ENCODE peak calls at places on chromosomes 3 and 15, in nine cellular contexts. G, D, N, W, K, Y, S, Q and X are unnamed samples.

GRCh38 chr3:190497809-190498208 is 16.1 kb upstream of the IL1RAP start:
- DNase-seq in D (no peak), S (no peak), G (no peak), Y (no peak), W (peak), K (no peak), Q (no peak), N (no peak), X (no peak)

GRCh38 chr15:68636256-68636655 is 57.5 kb downstream of the CORO2B start:
- DNase-seq in N (no peak), Q (no peak), K (no peak), W (no peak), Y (no peak), D (no peak), G (no peak), S (no peak), X (no peak)

GRCh38 chr15:62894322-62895085 is 148.0 kb upstream of the TPM1 start:
- DNase-seq in K (no peak), N (no peak), D (no peak), S (no peak), G (no peak), Y (no peak), Q (no peak), W (no peak), X (no peak)

GRCh38 chr15:92521624-92522008 is 127.9 kb downstream of the ST8SIA2 start:
- DNase-seq in N (peak), W (peak), Q (peak), K (no peak), D (peak), Y (peak), S (peak), G (peak), X (peak)

GRCh38 chr15:53910236-53910849 is 67.9 kb upstream of the UNC13C start:
- DNase-seq in Q (no peak), D (no peak), Y (peak), W (no peak), G (no peak), S (peak), K (no peak), N (peak), X (no peak)

GRCh38 chr15:67405208-67406191 is 115.4 kb upstream of the C15orf61 start:
- DNase-seq in Q (no peak), S (no peak), W (peak), D (no peak), Y (no peak), G (no peak), N (peak), K (no peak), X (no peak)

GRCh38 chr3:94307588-94307987 is 244.7 kb downstream of the NSUN3 start:
- DNase-seq in N (no peak), G (no peak), Y (no peak), S (no peak), K (no peak), D (no peak), W (no peak), Q (no peak), X (no peak)

GRCh38 chr15:75425966-75426500 is 25.5 kb downstream of the SIN3A start:
- DNase-seq in G (no peak), W (no peak), Q (no peak), Y (no peak), K (no peak), N (no peak), S (no peak), D (no peak), X (no peak)

GRCh38 chr15:45129651-45130129 is at the start of the genes DUOX1 and DUOXA1:
- DNase-seq in Y (peak), K (no peak), D (no peak), G (no peak), N (peak), Q (no peak), W (no peak), S (peak), X (peak)

GRCh38 chr3:32018723-32019564 is 37.4 kb downstream of the ZNF860 start:
- DNase-seq in N (no peak), Y (no peak), W (peak), D (no peak), K (no peak), G (no peak), Q (no peak), S (no peak), X (no peak)
- TF ChIP-seq CTCF in N (peak), Y (peak), W (peak), D (peak), K (peak), G (peak), Q (peak), S (no peak), X (peak)

DNA sequence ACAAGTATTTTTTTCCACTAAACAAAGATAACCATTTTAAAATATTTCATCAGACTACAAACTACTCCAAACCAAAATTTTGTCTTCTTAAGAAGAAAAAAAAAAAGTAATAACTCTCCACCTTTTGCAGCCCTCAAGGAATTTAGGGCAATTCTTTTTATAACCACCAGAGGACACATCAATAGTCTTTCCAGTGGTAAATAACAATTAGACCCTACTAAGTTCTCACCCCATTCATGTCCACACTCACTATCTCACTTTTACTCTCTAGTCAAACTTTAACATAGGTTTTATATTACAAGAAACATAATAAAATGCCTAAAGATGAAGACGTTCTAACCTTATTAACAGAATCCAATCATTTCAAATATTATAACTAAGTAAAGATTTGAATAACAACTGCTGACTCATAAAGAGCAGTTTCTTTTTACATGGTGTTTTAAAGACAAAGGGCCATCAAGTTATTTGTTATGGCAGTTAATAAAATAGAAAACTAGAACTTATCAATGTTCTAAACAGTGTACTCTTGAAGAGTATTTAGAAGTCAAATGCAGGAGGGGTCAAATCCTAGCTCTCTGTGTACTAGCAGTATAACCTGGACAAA is 33.0 kb downstream of the CCDC39 start:
- DNase-seq in Y (no peak), S (no peak), D (no peak), K (no peak), W (no peak), N (no peak), G (no peak), Q (no peak), X (no peak)
- TF ChIP-seq CTCF in Y (no peak), S (no peak), D (no peak), K (no peak), W (peak), N (no peak), G (peak), Q (peak), X (peak)

GRCh38 chr15:98789020-98789419 is 140.7 kb downstream of the IGF1R start:
- DNase-seq in S (no peak), G (no peak), Y (no peak), N (no peak), Q (no peak), W (no peak), D (no peak), K (no peak), X (no peak)

GRCh38 chr15:98786706-98787105 is 138.4 kb downstream of the IGF1R start:
- DNase-seq in Y (no peak), G (no peak), D (no peak), S (no peak), W (no peak), N (no peak), K (no peak), Q (no peak), X (no peak)

GRCh38 chr15:98787190-98787589 is 138.9 kb downstream of the IGF1R start:
- DNase-seq in Q (no peak), K (no peak), S (no peak), G (no peak), D (no peak), N (no peak), W (no peak), Y (no peak), X (no peak)

GRCh38 chr15:98790270-98790669 is 141.9 kb downstream of the IGF1R start:
- DNase-seq in N (no peak), Y (no peak), Q (no peak), K (no peak), D (no peak), G (no peak), S (no peak), W (no peak), X (no peak)

DNA sequence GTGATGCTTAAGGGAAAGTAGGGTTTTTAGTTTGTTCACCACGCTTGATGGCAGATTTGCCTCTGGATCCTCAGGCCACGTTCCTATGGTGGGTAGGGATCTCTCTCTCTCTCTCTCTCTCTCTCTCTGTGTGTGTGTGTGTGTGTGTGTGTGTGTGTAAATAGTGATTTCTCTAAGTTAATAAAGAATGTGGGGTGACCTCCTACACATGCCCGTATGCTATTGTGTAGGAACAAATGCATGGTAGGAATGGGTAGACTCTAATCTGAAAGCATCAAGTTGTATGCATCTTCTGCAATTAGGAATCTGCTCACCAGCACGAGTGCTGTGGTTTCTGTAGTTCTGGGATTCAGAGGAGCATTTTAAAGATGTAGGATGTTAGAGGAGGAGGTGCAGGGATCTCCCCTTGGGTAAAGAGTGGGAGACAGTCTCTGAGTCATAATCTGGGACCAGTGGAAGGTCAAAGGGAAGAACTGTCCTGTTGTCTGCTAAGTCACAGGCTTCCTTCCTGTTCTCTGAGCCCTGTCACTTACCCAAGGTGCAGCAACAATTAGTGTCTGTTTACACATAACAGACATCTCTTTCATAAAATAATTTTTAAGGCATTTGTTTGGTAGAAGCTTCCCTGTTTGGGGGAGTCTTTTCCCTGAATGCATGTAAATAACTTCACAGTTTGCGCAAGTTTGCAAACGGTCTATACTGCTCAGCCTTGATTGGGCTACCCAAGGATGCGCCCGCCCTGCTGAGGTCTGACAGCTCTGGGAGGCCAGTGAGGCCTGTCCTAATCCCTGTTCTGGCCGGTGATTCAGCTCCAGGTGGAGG is 139.8 kb downstream of the IGF1R start:
- DNase-seq in G (no peak), K (peak), W (no peak), Y (peak), N (no peak), S (no peak), D (no peak), Q (no peak), X (no peak)
- TF ChIP-seq CTCF in G (no peak), K (no peak), W (no peak), Y (no peak), N (no peak), S (no peak), D (no peak), Q (no peak), X (no peak)

GRCh38 chr3:195260286-195260905 is 10.6 kb downstream of the XXYLT1 start:
- DNase-seq in G (no peak), S (no peak), D (no peak), Q (no peak), N (peak), Y (peak), W (no peak), K (peak), X (peak)
- TF ChIP-seq CTCF in G (peak), S (no peak), D (no peak), Q (no peak), N (no peak), Y (peak), W (no peak), K (no peak), X (peak)

GRCh38 chr3:31132132-31132769 is 237.8 kb upstream of the GADL1 start:
- DNase-seq in W (peak), N (no peak), S (no peak), Y (no peak), Q (no peak), D (no peak), G (no peak), K (no peak), X (no peak)
- TF ChIP-seq CTCF in W (peak), N (peak), S (no peak), Y (no peak), Q (peak), D (no peak), G (peak), K (peak), X (peak)

DNA sequence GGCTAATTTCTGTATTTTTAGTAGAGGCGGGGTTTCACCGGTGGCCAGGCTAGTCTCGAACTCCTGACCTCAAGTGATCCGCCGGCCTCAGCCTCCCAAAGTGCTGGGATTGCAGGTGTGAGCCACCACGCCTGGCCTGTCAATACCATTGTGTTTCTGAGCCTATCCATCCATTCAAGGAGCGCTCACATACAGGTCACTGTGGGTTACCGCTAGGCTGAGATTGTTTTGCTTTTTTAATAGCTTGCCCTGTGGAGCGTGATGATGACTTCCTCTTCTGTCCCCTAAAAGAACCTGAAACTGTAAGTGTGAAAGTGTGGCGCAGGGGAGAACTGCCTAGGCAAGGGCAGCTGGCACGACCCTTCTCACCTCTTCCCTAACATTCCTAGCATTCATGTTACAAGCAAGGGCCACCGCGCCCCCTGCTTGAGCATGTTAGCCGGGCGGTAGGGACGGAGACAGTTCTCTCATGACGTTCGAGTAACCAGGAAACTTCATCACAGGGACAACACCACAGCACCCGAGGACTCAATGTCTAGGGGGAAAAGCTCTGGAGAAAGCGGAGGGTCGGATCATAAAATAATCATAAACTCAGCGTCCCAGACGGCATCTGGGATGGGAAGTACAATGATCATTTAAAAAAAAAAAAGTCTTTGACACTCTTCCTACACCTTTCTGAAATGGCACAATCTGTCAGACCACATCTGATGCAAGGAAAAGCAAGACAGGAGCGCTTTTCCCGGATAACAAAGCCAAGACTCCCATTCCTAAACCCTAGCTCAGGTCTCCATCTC is 785 bp downstream of the LAMP3 start:
- DNase-seq in G (no peak), N (no peak), K (no peak), Q (no peak), D (no peak), W (no peak), Y (peak), S (no peak), X (peak)
- TF ChIP-seq CTCF in G (no peak), N (no peak), K (no peak), Q (no peak), D (no peak), W (no peak), Y (no peak), S (no peak), X (no peak)

GRCh38 chr15:59746777-59747176 is 57.7 kb upstream of the BNIP2 start:
- DNase-seq in D (no peak), S (no peak), G (no peak), N (no peak), Y (no peak), Q (no peak), K (no peak), W (no peak), X (no peak)

DNA sequence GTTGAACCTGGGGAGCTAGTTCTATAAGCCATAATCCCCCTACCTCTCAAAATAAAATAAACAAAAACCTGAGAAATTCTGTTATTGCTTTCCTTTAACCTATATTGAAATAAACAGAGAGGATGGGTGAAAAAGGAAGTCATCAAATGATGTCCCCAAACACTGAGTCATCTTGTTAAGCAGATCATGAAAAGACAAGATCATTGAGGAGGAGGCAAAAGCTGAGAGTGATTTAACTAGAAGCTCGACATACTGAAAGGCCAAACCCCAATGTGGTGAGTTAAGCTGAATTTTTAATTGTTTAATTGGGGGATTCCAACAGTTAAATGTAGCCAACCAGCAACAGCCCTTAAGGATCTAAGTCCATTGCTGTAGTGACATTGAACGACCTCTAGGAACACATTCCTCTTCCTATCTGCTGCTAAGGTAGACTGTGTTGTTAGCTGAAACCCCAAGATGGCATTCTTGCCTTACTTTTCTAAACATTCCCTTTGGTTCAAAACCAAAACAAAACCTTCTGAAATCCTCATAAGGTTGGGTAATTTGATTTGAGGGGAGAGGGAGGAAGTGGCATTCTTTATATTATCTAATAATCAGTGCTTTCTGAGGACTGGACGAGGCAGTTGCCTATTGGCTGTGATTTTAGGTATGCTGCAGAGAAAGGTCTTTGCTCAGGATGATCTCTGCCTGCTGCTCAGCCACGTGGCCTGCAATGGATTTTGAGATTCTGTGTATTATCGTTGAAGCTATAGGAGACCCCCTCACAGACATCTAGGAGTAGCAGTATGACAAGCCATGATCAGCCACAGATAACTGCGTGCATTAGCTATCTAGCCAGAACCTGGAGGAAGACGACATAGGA is 62.7 kb upstream of the BNIP2 start:
- DNase-seq in S (no peak), W (peak), K (no peak), Y (no peak), D (no peak), G (no peak), N (no peak), Q (no peak), X (no peak)
- TF ChIP-seq CTCF in S (no peak), W (peak), K (peak), Y (no peak), D (no peak), G (peak), N (no peak), Q (peak), X (peak)

GRCh38 chr3:139718415-139718814 is 40.6 kb upstream of the NMNAT3 start:
- DNase-seq in G (no peak), W (peak), K (no peak), Y (no peak), N (peak), D (peak), Q (peak), S (no peak), X (no peak)
- TF ChIP-seq CTCF in G (peak), W (peak), K (peak), Y (no peak), N (peak), D (no peak), Q (peak), S (no peak), X (no peak)

GRCh38 chr15:101444015-101444414 is 45.5 kb downstream of the PCSK6 start:
- DNase-seq in W (no peak), Q (no peak), D (no peak), G (no peak), K (no peak), S (peak), Y (no peak), N (no peak), X (no peak)

GRCh38 chr15:101446527-101447167 is 42.9 kb downstream of the PCSK6 start:
- DNase-seq in W (no peak), S (peak), Y (no peak), N (no peak), D (no peak), Q (no peak), K (no peak), G (no peak), X (peak)

GRCh38 chr15:101447168-101447533 is 42.4 kb downstream of the PCSK6 start:
- DNase-seq in Q (no peak), W (no peak), D (no peak), Y (no peak), N (no peak), G (no peak), S (no peak), K (no peak), X (no peak)

GRCh38 chr15:101445562-101446526 is 43.7 kb downstream of the PCSK6 start:
- DNase-seq in W (peak), N (no peak), G (no peak), D (no peak), K (peak), Q (no peak), Y (no peak), S (peak), X (no peak)

GRCh38 chr15:101445109-101445508 is 44.4 kb downstream of the PCSK6 start:
- DNase-seq in N (no peak), W (no peak), S (no peak), K (no peak), D (no peak), G (no peak), Q (no peak), Y (no peak), X (no peak)
- TF ChIP-seq CTCF in N (no peak), W (no peak), S (no peak), K (no peak), D (no peak), G (no peak), Q (no peak), Y (no peak), X (no peak)

GRCh38 chr3:116863270-116863770 is 153.7 kb downstream of the TUSC7 start:
- DNase-seq in S (no peak), N (no peak), Q (no peak), Y (no peak), K (no peak), D (no peak), G (no peak), W (no peak), X (no peak)

GRCh38 chr3:116864627-116864927 is 155.0 kb downstream of the TUSC7 start:
- DNase-seq in G (no peak), W (no peak), N (no peak), Q (no peak), S (no peak), Y (no peak), D (no peak), K (no peak), X (no peak)

DNA sequence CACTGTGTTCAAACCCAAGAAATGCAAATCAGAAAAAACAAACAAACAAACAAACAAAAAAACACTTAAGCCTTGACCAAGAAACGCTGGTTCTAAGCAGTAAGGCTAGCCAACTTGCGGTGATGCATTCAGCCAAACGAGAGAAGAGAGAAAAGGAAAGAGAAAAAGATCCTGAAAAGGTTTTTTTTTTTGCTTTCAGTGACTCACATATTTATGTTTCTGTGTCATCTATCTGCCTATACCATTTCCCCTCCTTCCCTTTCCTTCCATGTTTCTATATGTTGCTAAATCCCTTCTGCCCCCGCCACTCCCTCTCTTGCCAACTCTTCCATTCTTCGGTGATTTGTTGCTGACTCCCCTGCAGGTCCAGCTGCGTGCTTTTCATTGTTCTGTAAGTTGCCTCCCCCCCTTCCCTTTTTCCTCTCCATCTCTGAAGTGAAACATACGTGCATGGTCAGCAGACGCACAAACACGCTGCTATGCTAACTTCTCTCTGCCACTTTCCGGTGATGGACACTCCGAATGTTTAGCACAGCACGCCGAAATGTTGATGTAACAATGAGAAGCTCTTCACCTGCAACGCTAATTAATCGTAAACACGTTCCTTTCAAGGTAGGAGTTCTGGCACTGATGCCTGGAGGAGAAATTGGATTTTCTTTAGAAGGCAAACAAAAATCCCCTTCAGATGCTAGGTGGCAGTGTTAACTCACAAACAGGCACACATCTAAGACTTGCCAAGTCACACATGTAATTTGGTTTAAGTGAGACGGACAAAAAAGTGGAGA is 154.5 kb downstream of the TUSC7 start:
- DNase-seq in D (no peak), K (no peak), Y (no peak), G (no peak), S (no peak), W (peak), N (no peak), Q (no peak), X (no peak)
- TF ChIP-seq CTCF in D (no peak), K (peak), Y (no peak), G (peak), S (no peak), W (peak), N (peak), Q (peak), X (no peak)